ENCODE peak calls at places on chromosomes 11 and 22, in six cellular contexts. A, Q, I, L, V and J are unnamed samples.

GRCh38 chr11:3104961-3105790 is 48.0 kb upstream of the CARS1 start:
- DNase-seq in A (no peak), Q (no peak), I (no peak), L (no peak), V (peak), J (no peak)

GRCh38 chr22:21876486-21877176 is 9.2 kb upstream of the MAPK1 start:
- DNase-seq in A (no peak), Q (no peak), I (peak), L (no peak), V (peak), J (peak)

GRCh38 chr11:59667812-59668187 is 1.0 kb downstream of the PATL1 start:
- DNase-seq in A (no peak), Q (peak), I (no peak), L (no peak), V (no peak), J (no peak)

GRCh38 chr11:74522776-74523175 is 29.3 kb upstream of the LIPT2 start:
- DNase-seq in A (no peak), Q (no peak), I (no peak), L (no peak), V (no peak), J (no peak)

GRCh38 chr11:12284321-12285050 is 92.9 kb upstream of the PARVA start:
- DNase-seq in A (no peak), Q (no peak), I (peak), L (no peak), V (peak), J (peak)

GRCh38 chr11:125166347-125166841 is 1.8 kb downstream of the PKNOX2 start:
- DNase-seq in A (no peak), Q (no peak), I (no peak), L (no peak), V (peak), J (no peak)

GRCh38 chr11:3631331-3631730 is 10.5 kb downstream of the ART5 start:
- DNase-seq in A (no peak), Q (no peak), I (no peak), L (no peak), V (no peak), J (no peak)

GRCh38 chr11:118663381-118663780 is 16.1 kb downstream of the TREH start:
- DNase-seq in A (no peak), Q (no peak), I (no peak), L (no peak), V (no peak), J (no peak)

GRCh38 chr11:60169264-60169915 is 13.5 kb downstream of the MS4A6A start:
- DNase-seq in A (peak), Q (peak), I (peak), L (peak), V (no peak), J (peak)

GRCh38 chr11:112762686-112763048 is 198.6 kb upstream of the NCAM1 start:
- DNase-seq in A (no peak), Q (no peak), I (no peak), L (no peak), V (no peak), J (no peak)

GRCh38 chr22:50520826-50521453 is 4.5 kb downstream of the SCO2 start:
- DNase-seq in A (no peak), Q (no peak), I (no peak), L (no peak), V (no peak), J (no peak)

GRCh38 chr22:37222440-37222971 is 10.2 kb upstream of the SSTR3 start:
- DNase-seq in A (no peak), Q (no peak), I (no peak), L (no peak), V (no peak), J (peak)

DNA sequence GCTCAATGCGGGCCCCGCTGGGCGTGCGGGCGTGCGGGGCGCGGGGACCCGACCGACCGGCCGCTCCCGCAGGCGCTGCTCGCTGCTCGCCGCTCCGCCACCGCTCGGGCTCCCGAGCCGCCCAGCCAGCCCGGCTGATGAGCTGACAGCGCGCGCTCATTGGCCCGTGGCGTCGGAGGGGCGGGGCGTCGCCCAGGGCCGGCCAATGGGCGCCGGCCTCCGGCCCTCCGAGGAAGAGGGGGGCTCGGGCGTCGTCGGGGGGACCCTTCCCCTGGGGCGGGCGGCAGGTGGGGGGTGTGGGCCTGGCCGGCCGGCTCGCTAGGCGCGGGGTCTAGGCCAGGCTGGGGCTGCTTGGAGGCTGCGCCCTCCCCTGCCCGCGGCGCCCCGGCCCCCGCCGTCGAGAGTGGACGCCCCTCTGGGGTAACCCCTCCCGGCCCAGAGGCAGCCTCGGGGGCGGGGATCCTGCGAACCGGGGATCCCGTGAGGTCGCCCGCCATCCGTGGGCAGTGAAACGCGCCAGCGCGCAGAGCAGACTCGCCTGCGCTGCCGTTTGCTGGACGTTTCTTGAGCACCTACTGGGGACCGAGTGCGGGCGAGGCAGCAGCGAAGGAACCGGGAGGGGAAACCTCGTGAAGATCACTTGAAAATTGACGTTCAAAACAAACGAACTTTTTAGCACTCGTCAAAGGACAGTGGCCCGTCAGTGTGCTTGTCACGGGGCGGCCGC is at the start of gene SCUBE1:
- DNase-seq in A (peak), Q (no peak), I (peak), L (no peak), V (peak), J (no peak)
- TF ChIP-seq MAX in A (no peak), Q (no peak), I (no peak), L (no peak), V (no peak), J (no peak)

GRCh38 chr11:100622404-100622803 is 64.7 kb upstream of the ARHGAP42 start:
- DNase-seq in A (no peak), Q (no peak), I (no peak), L (no peak), V (no peak), J (no peak)
- H3K4me3 ChIP-seq in A (no peak), Q (no peak), I (no peak), L (no peak), V (no peak), J (no peak)

DNA sequence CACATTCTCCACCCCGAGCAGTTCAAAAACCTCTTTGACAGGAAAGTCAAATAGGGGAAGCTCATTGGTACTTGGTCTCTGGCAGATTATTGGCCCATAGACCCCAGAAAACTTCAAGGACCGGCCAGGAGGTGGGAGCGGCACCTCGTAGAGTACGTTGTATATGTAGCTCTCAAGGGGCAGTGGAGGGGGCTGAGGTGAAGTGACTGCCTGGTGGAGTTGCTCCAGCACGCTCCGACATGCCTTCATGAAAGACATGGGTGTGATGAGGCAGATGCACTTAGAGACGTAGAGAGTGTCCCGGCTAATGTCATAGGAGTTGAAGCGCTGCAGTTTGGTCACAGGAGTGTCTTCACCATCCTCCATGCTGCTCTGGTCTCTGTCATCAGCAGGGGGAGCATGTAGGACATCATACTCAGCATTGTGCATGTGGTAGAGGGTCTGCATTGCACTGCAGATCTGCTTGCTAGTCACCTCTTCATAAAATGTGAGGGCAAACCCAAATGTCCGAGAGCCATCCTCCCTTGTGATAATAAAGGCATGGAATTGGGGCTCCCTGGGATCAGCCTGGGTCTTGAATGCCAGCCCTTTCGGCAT is 61.3 kb downstream of the DENND5A start:
- DNase-seq in A (no peak), Q (peak), I (peak), L (no peak), V (peak), J (peak)
- TF ChIP-seq CTCF in A (no peak), Q (peak), I (no peak), L (no peak), V (no peak), J (peak)

GRCh38 chr11:119780264-119780953 is 51.4 kb upstream of the NECTIN1 start:
- DNase-seq in A (no peak), Q (no peak), I (no peak), L (no peak), V (no peak), J (no peak)
- TF ChIP-seq MAX in A (no peak), Q (no peak), I (no peak), L (no peak), V (no peak), J (no peak)